ENCODE peak calls at places on chromosomes 3 and 15, in eight cellular contexts. K, C, G, J, S, N, X and B are unnamed samples.

GRCh38 chr3:127049390-127049789 is 66.5 kb downstream of the PLXNA1 start:
- DNase-seq in J (no peak), S (no peak), C (no peak), X (no peak), G (no peak), N (peak), K (peak), B (no peak)

GRCh38 chr3:171694888-171695287 is 115.4 kb downstream of the PLD1 start:
- DNase-seq in S (no peak), K (no peak), G (no peak), J (no peak), C (no peak), X (no peak), N (no peak), B (no peak)

GRCh38 chr3:82281205-82281604 is 519.8 kb upstream of the GBE1 start:
- DNase-seq in J (no peak), G (no peak), C (no peak), K (no peak), X (no peak), S (no peak), N (no peak), B (no peak)

GRCh38 chr3:63228677-63229076 is 49.4 kb upstream of the SYNPR start:
- DNase-seq in X (peak), K (peak), C (no peak), G (no peak), S (no peak), N (no peak), J (no peak), B (no peak)

GRCh38 chr15:25136119-25136518 is 181.3 kb downstream of the SNRPN start:
- DNase-seq in G (no peak), C (no peak), N (no peak), J (no peak), S (no peak), X (peak), K (peak), B (no peak)

GRCh38 chr3:134832585-134832984 is 37.5 kb downstream of the EPHB1 start:
- DNase-seq in S (no peak), C (no peak), G (no peak), X (no peak), J (no peak), N (no peak), K (no peak), B (no peak)

GRCh38 chr3:143661677-143662076 is 186.6 kb downstream of the SLC9A9 start:
- DNase-seq in K (no peak), S (no peak), G (no peak), C (no peak), J (no peak), N (no peak), X (no peak), B (no peak)

GRCh38 chr15:92619380-92620101 is 36.0 kb downstream of the FAM174B start:
- DNase-seq in K (no peak), S (peak), N (no peak), J (peak), X (no peak), G (peak), C (no peak), B (no peak)

GRCh38 chr3:16404349-16404895 is 109.1 kb downstream of the RFTN1 start:
- DNase-seq in N (no peak), X (no peak), J (no peak), K (no peak), G (no peak), C (no peak), S (no peak), B (no peak)

GRCh38 chr15:77282333-77282732 is 137.6 kb downstream of the PEAK1 start:
- DNase-seq in J (no peak), G (no peak), K (peak), N (no peak), S (peak), C (no peak), X (no peak), B (no peak)

GRCh38 chr15:21269121-21269520 is 171.2 kb downstream of the POTEB3 start:
- DNase-seq in G (no peak), J (no peak), K (peak), C (no peak), X (no peak), S (no peak), N (no peak), B (no peak)

GRCh38 chr15:45354711-45355110 is 23.6 kb downstream of the GATM start:
- DNase-seq in J (no peak), C (no peak), X (no peak), K (no peak), G (no peak), S (no peak), N (no peak), B (no peak)

GRCh38 chr15:75123395-75123794 is 78.3 kb upstream of the C15orf39 start:
- DNase-seq in G (no peak), K (peak), S (no peak), N (no peak), J (no peak), C (no peak), X (no peak), B (no peak)

GRCh38 chr15:31226011-31226410 is 100.6 kb upstream of the KLF13 start:
- DNase-seq in S (no peak), C (no peak), K (peak), N (no peak), G (no peak), J (no peak), X (no peak), B (no peak)

GRCh38 chr15:36645106-36645505 is 65.7 kb downstream of the CDIN1 start:
- DNase-seq in G (no peak), K (peak), S (no peak), J (no peak), N (no peak), C (no peak), X (no peak), B (no peak)

GRCh38 chr3:72329354-72329753 is 518.9 kb downstream of the SHQ1 start:
- DNase-seq in C (no peak), S (peak), G (no peak), N (no peak), J (no peak), K (no peak), X (peak), B (no peak)

GRCh38 chr3:11047500-11047899 is 55.0 kb downstream of the SLC6A1 start:
- DNase-seq in C (no peak), G (no peak), X (no peak), N (no peak), K (no peak), J (no peak), S (peak), B (no peak)

GRCh38 chr15:77851696-77852095 is 219.0 kb upstream of the LINGO1 start:
- DNase-seq in X (peak), K (no peak), C (no peak), N (no peak), S (peak), G (no peak), J (no peak), B (no peak)

GRCh38 chr3:28103871-28104270 is 137.5 kb upstream of the CMC1 start:
- DNase-seq in C (no peak), N (no peak), S (no peak), J (no peak), G (no peak), K (no peak), X (no peak), B (no peak)

GRCh38 chr3:67518196-67518595 is 136.2 kb downstream of the SUCLG2 start:
- DNase-seq in K (no peak), N (no peak), X (peak), C (no peak), J (no peak), G (no peak), S (no peak), B (no peak)

GRCh38 chr3:179414804-179415203 is 36.5 kb downstream of the GNB4 start:
- DNase-seq in G (no peak), J (no peak), N (no peak), K (no peak), S (no peak), X (no peak), C (no peak), B (no peak)

GRCh38 chr3:179415377-179415776 is 35.9 kb downstream of the GNB4 start:
- DNase-seq in S (no peak), J (no peak), N (no peak), X (no peak), G (no peak), K (no peak), C (no peak), B (no peak)

GRCh38 chr3:179410999-179411398 is 40.3 kb downstream of the GNB4 start:
- DNase-seq in K (no peak), C (no peak), X (no peak), J (no peak), G (no peak), S (no peak), N (no peak), B (no peak)

DNA sequence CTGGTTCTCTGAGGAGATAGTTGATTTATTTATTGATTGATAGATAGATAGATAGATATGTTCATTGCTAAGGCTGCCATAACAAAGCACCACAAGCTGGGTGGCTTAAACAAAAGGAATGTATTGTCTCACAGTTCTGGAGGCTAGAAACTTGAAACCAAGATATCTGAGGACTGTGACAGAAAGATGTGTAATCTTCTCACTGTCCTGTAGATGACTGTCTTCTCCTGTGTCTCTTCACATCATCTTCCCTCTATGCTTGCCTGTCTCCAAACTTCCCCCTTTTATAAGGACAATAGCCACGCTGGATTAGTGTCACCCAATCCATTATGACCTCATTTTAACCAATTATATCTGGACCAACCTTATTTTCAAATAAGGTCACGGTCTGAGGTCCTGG is 41.0 kb downstream of the GNB4 start:
- DNase-seq in G (no peak), J (no peak), K (no peak), C (no peak), N (no peak), X (no peak), S (no peak), B (no peak)
- TF ChIP-seq CTCF in G (no peak), J (no peak), K (no peak), C (no peak), N (no peak), X (peak), S (no peak), B (no peak)

GRCh38 chr3:46599590-46599989 is 12.7 kb upstream of the FAM240A start:
- DNase-seq in J (no peak), X (no peak), G (no peak), N (no peak), C (no peak), K (no peak), S (no peak), B (no peak)
- H3K4me3 ChIP-seq in J (no peak), X (no peak), G (no peak), N (no peak), C (no peak), K (no peak), S (no peak), B (no peak)

DNA sequence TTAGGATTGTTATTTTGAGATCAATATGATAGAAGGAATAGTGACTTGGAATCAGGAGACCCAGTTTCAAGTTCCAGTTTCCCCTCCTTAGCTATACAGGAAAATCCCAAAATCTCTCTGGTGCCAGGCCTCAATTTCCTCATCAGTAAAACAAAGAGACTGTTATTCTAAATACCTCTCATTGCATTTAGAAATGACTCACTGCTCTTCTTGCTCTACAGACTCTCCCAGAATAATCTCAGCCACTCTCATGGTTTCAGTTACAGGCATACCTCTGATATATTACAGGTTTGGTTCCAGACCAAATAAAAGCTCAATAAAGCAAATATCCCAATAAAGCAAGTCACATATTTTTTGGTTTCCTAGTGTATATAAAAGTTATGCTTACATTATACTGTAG is 28.3 kb downstream of the IMPG2 start:
- DNase-seq in S (no peak), N (no peak), K (no peak), G (no peak), X (no peak), C (no peak), J (no peak), B (no peak)
- TF ChIP-seq EP300 in S (no peak), N (no peak), K (no peak), G (no peak), X (no peak), C (no peak), J (no peak), B (no peak)

DNA sequence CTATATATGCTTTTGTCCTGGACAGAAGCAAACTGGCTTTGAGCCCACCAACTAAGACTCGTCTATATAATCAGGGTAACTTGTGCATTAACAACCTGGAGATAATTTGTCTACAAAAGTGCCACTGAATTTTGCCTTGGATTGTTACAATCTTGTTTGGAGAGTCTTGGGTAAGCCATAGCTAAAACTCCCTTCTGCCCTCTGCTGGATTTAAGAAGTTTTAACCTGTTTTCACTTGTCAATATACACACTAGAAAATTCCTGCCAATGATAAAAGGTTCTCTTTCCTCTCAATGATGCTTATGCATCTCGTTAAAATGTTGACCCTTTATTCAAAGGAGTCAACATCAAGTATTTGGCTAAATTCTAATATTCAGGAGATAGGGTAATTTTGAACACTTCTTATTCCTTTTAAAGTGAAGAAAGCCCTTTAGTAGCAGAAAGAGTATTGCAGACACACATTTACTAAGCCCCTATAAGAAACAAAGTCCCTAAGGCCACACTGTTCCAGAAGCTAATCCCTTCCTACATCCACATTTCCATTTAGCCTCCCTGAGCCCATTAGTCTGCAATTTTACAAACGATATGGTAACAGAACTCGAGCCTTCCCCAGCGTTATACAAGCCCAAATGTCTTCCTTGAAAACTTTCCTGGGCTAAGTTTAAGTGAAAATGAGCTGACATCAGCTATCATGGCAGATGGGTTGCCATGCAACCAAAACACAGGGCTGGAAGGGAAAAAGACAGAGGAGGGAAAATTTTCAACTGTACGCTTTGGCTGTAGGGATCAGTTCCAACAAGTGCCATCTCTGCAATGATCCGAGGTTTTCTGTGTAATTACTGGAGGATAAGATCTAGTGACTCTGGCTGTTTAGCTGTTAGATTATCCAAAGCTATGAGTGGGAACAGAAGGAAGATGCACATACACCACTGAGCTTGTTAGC is 75.9 kb upstream of the FGF12 start:
- DNase-seq in X (peak), C (no peak), K (peak), J (no peak), S (no peak), G (no peak), N (no peak), B (no peak)
- TF ChIP-seq CTCF in X (peak), C (peak), K (peak), J (peak), S (peak), G (peak), N (peak), B (peak)

DNA sequence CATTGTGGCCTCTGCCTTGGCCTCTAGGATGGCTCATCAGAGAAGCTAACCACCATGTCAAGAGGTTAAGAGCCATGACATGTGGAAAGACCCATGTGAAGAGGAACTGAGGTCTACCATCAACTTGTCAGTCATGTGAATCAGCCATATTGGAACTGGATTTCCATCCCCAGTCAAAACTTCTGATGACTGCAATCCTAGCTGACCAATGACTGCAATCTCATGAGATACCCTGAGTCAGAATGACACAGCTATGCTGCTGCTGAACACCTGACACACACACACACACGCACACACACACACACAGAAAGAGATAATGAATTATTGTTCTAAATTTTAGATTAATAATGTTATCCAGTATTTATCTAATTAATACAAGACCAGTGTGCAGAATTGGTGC is 337.5 kb upstream of the LMCD1 start:
- DNase-seq in S (no peak), X (no peak), K (peak), C (no peak), G (no peak), N (no peak), J (no peak), B (no peak)
- H3K4me3 ChIP-seq in S (no peak), X (no peak), K (no peak), C (no peak), G (no peak), N (no peak), J (no peak), B (no peak)

GRCh38 chr3:30253832-30254231 is 352.6 kb upstream of the TGFBR2 start:
- DNase-seq in C (no peak), S (no peak), X (no peak), J (no peak), N (no peak), K (no peak), G (no peak), B (no peak)

GRCh38 chr3:30245805-30246622 is 360.4 kb upstream of the TGFBR2 start:
- DNase-seq in J (no peak), N (no peak), K (no peak), G (no peak), S (no peak), X (no peak), C (no peak), B (no peak)

GRCh38 chr3:30248423-30248822 is 358.0 kb upstream of the TGFBR2 start:
- DNase-seq in S (no peak), K (no peak), N (no peak), J (no peak), G (no peak), C (no peak), X (no peak), B (no peak)
- TF ChIP-seq EP300 in S (no peak), K (no peak), N (no peak), J (no peak), G (no peak), C (no peak), X (no peak), B (no peak)

GRCh38 chr3:123088360-123088759 is 21.5 kb downstream of the PDIA5 start:
- DNase-seq in X (no peak), C (no peak), G (no peak), J (no peak), K (no peak), S (no peak), N (no peak), B (no peak)
- TF ChIP-seq CTCF in X (no peak), C (no peak), G (no peak), J (no peak), K (no peak), S (no peak), N (no peak), B (no peak)

GRCh38 chr3:128994173-128994512 is 267 bp upstream of the CFAP92 start:
- DNase-seq in S (no peak), K (no peak), J (no peak), N (no peak), G (no peak), X (no peak), C (no peak), B (no peak)

GRCh38 chr3:128993461-128994172 is at the start of gene CFAP92:
- DNase-seq in N (peak), S (peak), K (peak), X (peak), G (peak), C (peak), J (peak), B (peak)

GRCh38 chr3:128991355-128991895 is 2.5 kb downstream of the CFAP92 start:
- DNase-seq in C (no peak), K (no peak), G (no peak), S (peak), X (no peak), N (no peak), J (peak), B (no peak)

GRCh38 chr3:128994581-128995161 is 795 bp upstream of the CFAP92 start:
- DNase-seq in G (no peak), N (no peak), S (peak), K (no peak), X (no peak), C (no peak), J (peak), B (no peak)

DNA sequence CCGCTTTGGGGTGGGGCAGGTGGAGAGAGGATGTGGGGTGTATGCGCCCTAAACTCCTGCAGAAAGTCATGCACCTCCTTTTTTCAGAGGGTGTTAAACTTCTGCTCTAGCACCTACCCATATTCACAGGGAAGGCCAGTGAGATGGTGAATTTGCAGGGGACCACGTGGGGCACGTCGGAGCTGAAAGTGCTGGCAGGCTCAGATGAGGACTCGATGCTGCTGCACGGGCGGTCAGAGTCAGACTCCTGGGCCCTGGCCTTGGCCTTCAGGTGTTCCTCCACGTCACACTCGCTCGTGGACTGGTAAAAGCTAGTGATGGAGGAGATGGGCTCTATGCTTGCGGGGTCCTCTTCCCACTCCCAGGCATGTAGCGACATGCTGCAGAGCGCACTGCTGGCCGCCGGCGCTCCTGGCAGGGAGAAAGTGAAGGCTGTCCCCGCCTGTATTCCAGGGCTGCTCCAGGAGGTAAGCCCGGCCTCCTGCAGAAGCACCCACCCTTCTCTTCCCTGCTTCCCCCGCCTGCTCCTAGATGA is 883 bp downstream of the CFAP92 start:
- DNase-seq in J (peak), X (no peak), S (peak), C (no peak), K (no peak), N (no peak), G (no peak), B (no peak)
- H3K4me3 ChIP-seq in J (no peak), X (no peak), S (no peak), C (peak), K (no peak), N (no peak), G (no peak), B (peak)